ENCODE peak calls at places on chromosomes 3 and 15, in six cellular contexts. N is BJ; S is hepatocyte; T is naive thymus-derived CD4-positive, alpha-beta T cell; E is GM23248; I is CD8-positive, alpha-beta T cell. A is an unnamed sample.

GRCh38 chr3:186366206-186366605 is 4.2 kb upstream of the DGKG start:
- DNase-seq in N (no peak), S (no peak), T (no peak), E (no peak), I (no peak), A (no peak)

GRCh38 chr3:111737712-111738097 is 121.4 kb upstream of the PHLDB2 start:
- DNase-seq in N (peak; percentile 91), S (peak; percentile 72), T (no peak), E (peak; percentile 94), I (no peak), A (peak; percentile 11)

GRCh38 chr15:61584410-61584809 is 355.3 kb upstream of the RORA start:
- DNase-seq in N (no peak), S (peak; percentile 47), T (no peak), E (peak; percentile 15), I (no peak), A (peak; percentile 4)

GRCh38 chr3:159765860-159766294 is 222.8 kb upstream of the IL12A start:
- DNase-seq in N (no peak), S (no peak), T (no peak), E (peak; percentile 15), I (no peak), A (no peak)

GRCh38 chr3:67421912-67422311 is 232.5 kb downstream of the SUCLG2 start:
- DNase-seq in N (no peak), S (no peak), T (no peak), E (no peak), I (no peak), A (no peak)

GRCh38 chr15:56719021-56719612 is 14.2 kb downstream of the ZNF280D start:
- DNase-seq in N (no peak), S (no peak), T (no peak), E (no peak), I (no peak), A (no peak)

GRCh38 chr15:38707802-38708671 is 143.4 kb upstream of the RASGRP1 start:
- DNase-seq in N (no peak), S (peak; percentile 72), T (peak; percentile 51), E (peak; percentile 78), I (peak; percentile 40), A (peak; percentile 49)

GRCh38 chr3:132973441-132973840 is 64.8 kb upstream of the TMEM108 start:
- DNase-seq in N (no peak), S (no peak), T (no peak), E (no peak), I (no peak), A (no peak)

GRCh38 chr3:122014741-122015140 is 7.3 kb downstream of the ILDR1 start:
- DNase-seq in N (no peak), S (no peak), T (no peak), E (no peak), I (no peak), A (no peak)

GRCh38 chr3:152709659-152710058 is 125.3 kb upstream of the P2RY1 start:
- DNase-seq in N (no peak), S (no peak), T (no peak), E (no peak), I (no peak), A (no peak)

GRCh38 chr3:190495796-190496195 is 18.1 kb upstream of the IL1RAP start:
- DNase-seq in N (no peak), S (no peak), T (no peak), E (peak; percentile 79), I (no peak), A (no peak)

GRCh38 chr3:125062904-125063618 is 7.3 kb upstream of the HEG1 start:
- DNase-seq in N (peak; percentile 92), S (peak; percentile 59), T (no peak), E (peak; percentile 93), I (no peak), A (no peak)

GRCh38 chr15:90955911-90956310 is 1.2 kb downstream of the RCCD1 start:
- DNase-seq in N (no peak), S (no peak), T (no peak), E (no peak), I (no peak), A (peak; percentile 26)

GRCh38 chr3:124636863-124637296 is 93.4 kb upstream of the UMPS start:
- DNase-seq in N (no peak), S (peak; percentile 68), T (no peak), E (no peak), I (no peak), A (no peak)

GRCh38 chr3:39907981-39908380 is 98.6 kb downstream of the MYRIP start:
- DNase-seq in N (no peak), S (no peak), T (no peak), E (peak; percentile 52), I (no peak), A (no peak)

GRCh38 chr3:195715583-195716266 is 5.1 kb upstream of the MUC20 start:
- DNase-seq in N (no peak), S (peak; percentile 66), T (no peak), E (peak; percentile 9), I (no peak), A (no peak)

GRCh38 chr15:52798529-52799101 is 8.5 kb upstream of the ONECUT1 start:
- DNase-seq in N (no peak), S (no peak), T (no peak), E (no peak), I (no peak), A (no peak)

GRCh38 chr3:176293277-176293676 is 904.0 kb downstream of the TBL1XR1 start:
- DNase-seq in N (peak; percentile 83), S (no peak), T (no peak), E (peak; percentile 28), I (no peak), A (no peak)

GRCh38 chr3:73228425-73228824 is 167.0 kb downstream of the EBLN2 start:
- DNase-seq in N (no peak), S (no peak), T (no peak), E (peak; percentile 96), I (no peak), A (no peak)

GRCh38 chr3:152197451-152197850 is 71.3 kb upstream of the MBNL1 start:
- DNase-seq in N (no peak), S (no peak), T (no peak), E (peak; percentile 70), I (no peak), A (no peak)

GRCh38 chr3:179961081-179962078 is 75.4 kb downstream of the PEX5L start:
- DNase-seq in N (no peak), S (no peak), T (no peak), E (no peak), I (no peak), A (peak; percentile 65)

GRCh38 chr15:76674883-76675282 is 230.3 kb downstream of the SCAPER start:
- DNase-seq in N (peak; percentile 5), S (no peak), T (no peak), E (peak; percentile 37), I (no peak), A (no peak)

DNA sequence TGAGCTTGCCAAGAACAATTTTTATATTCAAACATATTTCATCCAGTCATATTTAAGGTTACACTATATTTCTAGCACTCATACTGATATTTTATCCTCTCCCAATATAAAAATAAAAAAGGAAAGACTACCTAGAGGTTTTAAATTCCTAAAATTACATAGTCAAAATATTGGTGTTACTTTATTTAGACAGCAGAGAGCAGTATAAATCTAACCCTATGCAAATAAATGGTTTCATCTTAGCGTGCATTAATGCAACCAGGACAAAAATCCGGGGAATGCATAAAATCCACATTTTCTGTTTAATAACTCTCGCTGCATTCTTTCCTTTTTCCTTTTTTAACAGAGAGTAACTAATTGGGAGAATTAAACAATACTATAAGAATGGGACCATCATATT is 1447.4 kb upstream of the ALCAM start:
- DNase-seq in N (no peak), S (no peak), T (no peak), E (no peak), I (no peak), A (no peak)
- H3K4me3 ChIP-seq in N (no peak overlapping the region), S (no peak overlapping the region), T (no peak overlapping the region), E (no peak overlapping the region), I (no peak overlapping the region), A (no peak overlapping the region)

DNA sequence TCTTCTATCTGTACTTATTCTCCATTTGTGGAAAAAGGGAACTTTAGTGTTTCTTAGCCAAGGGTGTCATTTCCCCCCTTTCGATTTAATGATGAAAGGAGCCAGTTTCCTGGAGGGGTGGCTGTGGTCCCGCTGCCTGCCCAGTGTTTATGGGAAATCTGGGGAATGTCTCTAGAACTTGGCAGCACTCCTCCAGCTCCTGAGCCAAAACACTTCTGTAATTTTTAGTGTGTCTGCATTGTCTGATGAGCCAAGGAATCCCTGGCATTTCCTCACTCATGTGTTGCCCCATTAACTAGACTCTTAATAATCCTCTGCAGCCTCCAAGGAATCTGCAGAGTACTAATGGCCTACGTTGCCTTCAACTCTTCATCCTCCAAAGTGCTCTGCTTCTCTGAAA is 448.8 kb downstream of the GRM7 start:
- DNase-seq in N (peak; percentile 0), S (peak; percentile 14), T (no peak), E (no peak), I (no peak), A (no peak)
- H3K4me3 ChIP-seq in N (no peak overlapping the region), S (no peak overlapping the region), T (no peak overlapping the region), E (no peak overlapping the region), I (no peak overlapping the region), A (no peak overlapping the region)

DNA sequence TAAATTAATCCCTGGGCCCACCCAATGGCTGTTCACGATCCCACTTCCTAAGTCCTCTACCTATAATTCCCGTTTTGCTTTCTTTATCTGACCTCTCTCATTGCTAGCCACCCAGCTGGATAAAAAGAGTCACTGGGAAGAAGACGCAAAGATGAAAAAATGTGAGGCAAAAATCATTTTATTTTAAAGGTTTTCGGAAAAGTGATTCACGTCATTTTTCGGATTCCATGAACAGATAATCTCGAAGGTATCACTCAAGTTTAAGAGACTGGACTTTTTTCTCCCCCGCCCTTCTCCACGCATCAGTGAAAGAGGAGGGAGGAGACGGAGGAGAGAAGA is 266.6 kb downstream of the CGGBP1 start:
- DNase-seq in N (no peak), S (no peak), T (no peak), E (no peak), I (no peak), A (no peak)
- H3K4me3 ChIP-seq in N (no peak overlapping the region), S (no peak overlapping the region), T (no peak overlapping the region), E (peak overlapping the region; percentile 67), I (no peak overlapping the region), A (no peak overlapping the region)

GRCh38 chr15:85623648-85624047 is 171.1 kb downstream of the KLHL25 start:
- DNase-seq in N (no peak), S (no peak), T (no peak), E (peak; percentile 86), I (no peak), A (no peak)

GRCh38 chr15:85625856-85626255 is 168.9 kb downstream of the KLHL25 start:
- DNase-seq in N (no peak), S (no peak), T (no peak), E (peak; percentile 83), I (no peak), A (no peak)

GRCh38 chr15:85622432-85622831 is 172.3 kb downstream of the KLHL25 start:
- DNase-seq in N (no peak), S (no peak), T (no peak), E (peak; percentile 79), I (no peak), A (no peak)

GRCh38 chr15:85625431-85625830 is 169.3 kb downstream of the KLHL25 start:
- DNase-seq in N (no peak), S (no peak), T (no peak), E (no peak), I (no peak), A (peak; percentile 37)

DNA sequence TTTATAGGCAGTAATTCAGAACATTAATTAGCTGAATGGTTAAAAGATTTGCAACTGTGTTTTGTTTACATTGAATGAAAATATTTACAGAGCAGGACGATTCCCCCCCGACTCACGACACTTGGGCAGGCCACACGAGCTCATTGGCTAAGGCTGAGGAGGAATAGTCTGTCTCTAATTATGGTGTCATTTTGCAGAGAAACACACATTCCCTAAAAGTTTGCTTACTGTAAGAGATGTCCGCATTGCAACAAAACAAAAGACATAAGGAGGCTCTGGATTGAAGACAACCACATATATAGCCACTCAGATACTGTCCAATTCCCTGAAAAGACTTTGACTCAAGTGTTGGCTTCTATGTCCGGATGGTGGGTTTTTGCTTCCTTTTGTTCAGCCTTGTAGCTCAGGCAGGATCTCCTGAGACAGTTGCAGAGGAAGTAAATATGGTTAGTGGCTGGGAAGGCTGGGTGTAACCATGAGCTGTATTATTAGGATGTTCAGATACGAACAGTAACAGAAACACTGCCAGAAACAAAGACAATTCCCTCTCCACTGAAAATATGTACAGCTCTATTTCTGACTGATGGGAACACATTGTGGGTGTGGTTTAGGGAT is 170.4 kb downstream of the KLHL25 start:
- DNase-seq in N (no peak), S (no peak), T (no peak), E (peak; percentile 64), I (no peak), A (peak; percentile 63)
- H3K4me3 ChIP-seq in N (no peak overlapping the region), S (no peak overlapping the region), T (peak overlapping the region; percentile 17), E (peak overlapping the region; percentile 36), I (no peak overlapping the region), A (no peak overlapping the region)

A was measured in DND-41.